ENCODE peak calls at places on chromosomes 11 and 22, in nine cellular contexts. Z is activated effector memory CD4-positive, alpha-beta T cell treated with anti-CD3 and anti-CD28 coated beads, Interleukin-2, amount 50 U/mL, for 16 hours; F is EL; C is HT-29; R is AG10803; K is activated naive CD4-positive, alpha-beta T cell; D is HuH-7; T is fibroblast of pulmonary artery; B is activated CD4-positive, alpha-beta T cell treated with anti-CD3 and anti-CD28 coated beads, Interleukin-2, amount 50 U/mL, for 1 hour. W is an unnamed sample.

GRCh38 chr22:41181349-41182241 is 23.5 kb upstream of the L3MBTL2 start:
- DNase-seq in F (peak; percentile 88), Z (no peak), C (peak; percentile 66), K (no peak), D (no peak), R (peak; percentile 90), T (peak; percentile 67), B (no peak), W (no peak)

GRCh38 chr11:126318642-126319373 is 14.9 kb downstream of the DCPS start:
- DNase-seq in R (peak; percentile 98), T (peak; percentile 71), F (peak; percentile 87), D (no peak), K (no peak), C (no peak), Z (peak; percentile 44), B (no peak), W (no peak)

GRCh38 chr22:49247194-49247924 is 580.3 kb downstream of the BRD1 start:
- DNase-seq in F (no peak), C (peak; percentile 1), T (no peak), Z (no peak), D (no peak), R (no peak), K (no peak), B (no peak), W (no peak)

GRCh38 chr11:59545179-59546020 is 34.1 kb downstream of the OR4D9 start:
- DNase-seq in C (peak; percentile 97), F (peak; percentile 85), D (no peak), R (no peak), T (peak; percentile 84), K (no peak), Z (peak; percentile 66), B (no peak), W (no peak)

GRCh38 chr11:100680070-100680469 is 7.0 kb upstream of the ARHGAP42 start:
- DNase-seq in D (no peak), Z (no peak), F (no peak), B (no peak), K (no peak), R (no peak), T (no peak), C (no peak), W (no peak)

GRCh38 chr22:40491990-40492631 is 121.7 kb downstream of the SGSM3 start:
- DNase-seq in C (no peak), D (no peak), R (peak; percentile 67), F (no peak), T (peak; percentile 72), B (no peak), K (no peak), Z (no peak), W (peak; percentile 1)

GRCh38 chr22:44623771-44624510 is 78.1 kb upstream of the PRR5 start:
- DNase-seq in K (no peak), Z (no peak), C (peak; percentile 25), F (peak; percentile 13), R (peak; percentile 18), T (peak; percentile 50), D (peak; percentile 73), B (peak; percentile 29), W (no peak)

GRCh38 chr22:49970528-49971231 is 10.1 kb downstream of the PIM3 start:
- DNase-seq in D (peak; percentile 95), F (peak; percentile 99), Z (peak; percentile 98), C (peak; percentile 91), K (peak; percentile 77), B (peak; percentile 94), R (peak; percentile 92), T (peak; percentile 95), W (peak; percentile 90)

GRCh38 chr11:64765291-64765803 is 5.6 kb upstream of the PYGM start:
- DNase-seq in C (no peak), T (no peak), R (no peak), B (no peak), K (no peak), F (no peak), D (no peak), Z (peak; percentile 67), W (no peak)

GRCh38 chr11:73334244-73335203 is 26.4 kb downstream of the ARHGEF17 start:
- DNase-seq in K (no peak), B (no peak), D (no peak), C (peak; percentile 54), Z (no peak), T (peak; percentile 85), R (peak; percentile 79), F (peak; percentile 95), W (no peak)

GRCh38 chr11:105245781-105246315 is 106.3 kb upstream of the CARD18 start:
- DNase-seq in T (no peak), F (no peak), Z (no peak), D (no peak), R (no peak), C (no peak), K (no peak), B (no peak), W (no peak)

GRCh38 chr11:129021295-129021694 is 78.6 kb upstream of the TP53AIP1 start:
- DNase-seq in B (no peak), K (no peak), T (peak; percentile 11), C (peak; percentile 49), Z (no peak), D (no peak), R (no peak), F (no peak), W (no peak)

GRCh38 chr11:44879432-44879831 is 71.3 kb downstream of the TP53I11 start:
- DNase-seq in R (no peak), C (no peak), K (no peak), Z (no peak), D (no peak), B (no peak), T (no peak), F (no peak), W (no peak)

GRCh38 chr11:110525883-110526282 is 96.1 kb downstream of the FDX1 start:
- DNase-seq in Z (no peak), C (no peak), K (no peak), B (no peak), D (no peak), T (peak; percentile 29), R (peak; percentile 73), F (peak; percentile 89), W (no peak)

GRCh38 chr11:58958500-58958899 is 19.2 kb downstream of the GLYATL1 start:
- DNase-seq in F (peak; percentile 29), B (peak; percentile 10), Z (peak; percentile 70), T (no peak), D (peak; percentile 10), R (peak; percentile 5), K (no peak), C (peak; percentile 53), W (no peak)

GRCh38 chr11:64692764-64693331 is 30.1 kb downstream of the NRXN2 start:
- DNase-seq in T (no peak), Z (no peak), F (no peak), C (no peak), K (no peak), R (no peak), D (no peak), B (no peak), W (no peak)

W was measured in central memory CD4-positive, alpha-beta T cell.